ENCODE peak calls at places on chromosomes 1 and 21, in ten cellular contexts. I, Q, O, X, U, F, M, A, N and H are unnamed samples.

GRCh38 chr1:236896716-236897115 is 101.6 kb downstream of the MTR start:
- DNase-seq in I (no peak), Q (no peak), O (no peak), X (no peak), U (no peak), F (no peak), M (no peak), A (no peak), N (no peak), H (no peak)

GRCh38 chr1:113073457-113073950 is 506 bp downstream of the LRIG2 start:
- DNase-seq in I (no peak), Q (peak), O (no peak), X (peak), U (peak), F (no peak), M (no peak), A (no peak), N (peak), H (no peak)

GRCh38 chr21:20187028-20187427 is 811.2 kb upstream of the NCAM2 start:
- DNase-seq in I (no peak), Q (no peak), O (no peak), X (no peak), U (no peak), F (no peak), M (no peak), A (no peak), N (no peak), H (no peak)

GRCh38 chr1:22778842-22779520 is 68.3 kb downstream of the EPHB2 start:
- DNase-seq in I (no peak), Q (no peak), O (no peak), X (peak), U (no peak), F (peak), M (no peak), A (no peak), N (no peak), H (no peak)

GRCh38 chr1:170959385-170959784 is 24.1 kb downstream of the MROH9 start:
- DNase-seq in I (no peak), Q (no peak), O (no peak), X (no peak), U (no peak), F (no peak), M (no peak), A (no peak), N (no peak), H (peak)

GRCh38 chr1:15215116-15215515 is 31.9 kb upstream of the FHAD1 start:
- DNase-seq in I (no peak), Q (no peak), O (no peak), X (no peak), U (no peak), F (no peak), M (no peak), A (no peak), N (no peak), H (no peak)

GRCh38 chr1:173224887-173225280 is 17.8 kb upstream of the TNFSF4 start:
- DNase-seq in I (no peak), Q (no peak), O (no peak), X (no peak), U (no peak), F (no peak), M (no peak), A (peak), N (no peak), H (no peak)

GRCh38 chr21:42524341-42525227 is 10.9 kb downstream of the SLC37A1 start:
- DNase-seq in I (peak), Q (no peak), O (peak), X (peak), U (no peak), F (peak), M (no peak), A (peak), N (no peak), H (no peak)

GRCh38 chr1:199204231-199204630 is 565.4 kb downstream of the PTPRC start:
- DNase-seq in I (no peak), Q (no peak), O (no peak), X (no peak), U (no peak), F (no peak), M (no peak), A (no peak), N (no peak), H (no peak)

GRCh38 chr1:99230695-99231094 is 33.6 kb upstream of the PLPPR4 start:
- DNase-seq in I (no peak), Q (no peak), O (no peak), X (no peak), U (no peak), F (no peak), M (no peak), A (no peak), N (no peak), H (no peak)

GRCh38 chr1:189620471-189620870 is 857.2 kb downstream of the BRINP3 start:
- DNase-seq in I (no peak), Q (no peak), O (no peak), X (no peak), U (no peak), F (no peak), M (no peak), A (no peak), N (no peak), H (no peak)

GRCh38 chr1:203628185-203628996 is 1.8 kb downstream of the ATP2B4 start:
- DNase-seq in I (no peak), Q (peak), O (no peak), X (peak), U (no peak), F (peak), M (peak), A (peak), N (peak), H (no peak)

GRCh38 chr1:211258756-211259595 is at the start of gene RCOR3:
- DNase-seq in I (peak), Q (peak), O (peak), X (peak), U (no peak), F (peak), M (peak), A (peak), N (peak), H (peak)

GRCh38 chr1:95035536-95035935 is 37.2 kb downstream of the ALG14 start:
- DNase-seq in I (no peak), Q (no peak), O (peak), X (no peak), U (peak), F (no peak), M (no peak), A (no peak), N (no peak), H (peak)

GRCh38 chr1:31572323-31573104 is 3.8 kb upstream of the TINAGL1 start:
- DNase-seq in I (no peak), Q (no peak), O (no peak), X (no peak), U (no peak), F (no peak), M (no peak), A (no peak), N (no peak), H (no peak)

GRCh38 chr21:41137401-41137800 is 30.6 kb upstream of the BACE2 start:
- DNase-seq in I (peak), Q (no peak), O (no peak), X (peak), U (no peak), F (no peak), M (no peak), A (no peak), N (no peak), H (no peak)

GRCh38 chr1:151905070-151905442 is 4.3 kb downstream of the THEM4 start:
- DNase-seq in I (no peak), Q (no peak), O (no peak), X (no peak), U (no peak), F (peak), M (no peak), A (peak), N (no peak), H (no peak)

GRCh38 chr1:153506831-153507413 is 28.9 kb downstream of the S100A6 start:
- DNase-seq in I (no peak), Q (no peak), O (peak), X (peak), U (no peak), F (peak), M (peak), A (no peak), N (no peak), H (no peak)

GRCh38 chr1:151311589-151312331 is 15.5 kb downstream of the PI4KB start:
- DNase-seq in I (no peak), Q (no peak), O (peak), X (peak), U (peak), F (peak), M (peak), A (peak), N (no peak), H (peak)

GRCh38 chr1:145720556-145720877 is 1.2 kb downstream of the CD160 start:
- DNase-seq in I (no peak), Q (no peak), O (no peak), X (no peak), U (peak), F (no peak), M (peak), A (no peak), N (no peak), H (peak)